ENCODE peak calls at places on chromosomes 3 and 15, in five cellular contexts. B, I, H, Y and R are unnamed samples.

GRCh38 chr15:26087395-26087794 is 224.3 kb upstream of the ATP10A start:
- DNase-seq in B (no peak), I (no peak), H (no peak), Y (no peak), R (no peak)

GRCh38 chr3:69359916-69360315 is 26.0 kb downstream of the FRMD4B start:
- DNase-seq in B (no peak), I (no peak), H (no peak), Y (no peak), R (no peak)

GRCh38 chr15:29711531-29711930 is 110.7 kb downstream of the TJP1 start:
- DNase-seq in B (no peak), I (no peak), H (no peak), Y (no peak), R (no peak)

GRCh38 chr15:29127506-29128430 is 141.9 kb downstream of the NSMCE3 start:
- DNase-seq in B (no peak), I (no peak), H (peak), Y (no peak), R (no peak)

GRCh38 chr3:185484296-185484695 is 14.5 kb downstream of the TMEM41A start:
- DNase-seq in B (no peak), I (no peak), H (no peak), Y (no peak), R (no peak)

GRCh38 chr3:16523778-16524177 is 10.3 kb upstream of the RFTN1 start:
- DNase-seq in B (no peak), I (no peak), H (no peak), Y (no peak), R (no peak)

GRCh38 chr3:11367116-11367781 is 95.1 kb downstream of the ATG7 start:
- DNase-seq in B (no peak), I (peak), H (no peak), Y (no peak), R (no peak)

GRCh38 chr3:14410106-14410500 is 7.7 kb downstream of the SLC6A6 start:
- DNase-seq in B (no peak), I (no peak), H (no peak), Y (no peak), R (no peak)

GRCh38 chr3:186823391-186823790 is 17.1 kb upstream of the RFC4 start:
- DNase-seq in B (no peak), I (no peak), H (no peak), Y (no peak), R (no peak)

GRCh38 chr3:46821553-46821952 is 41.7 kb downstream of the MYL3 start:
- DNase-seq in B (no peak), I (no peak), H (no peak), Y (no peak), R (no peak)

GRCh38 chr3:58353722-58354553 is 21.2 kb downstream of the PXK start:
- DNase-seq in B (no peak), I (no peak), H (no peak), Y (no peak), R (no peak)

GRCh38 chr15:74790080-74790916 is 8.4 kb downstream of the CSK start:
- DNase-seq in B (no peak), I (no peak), H (no peak), Y (no peak), R (no peak)

GRCh38 chr15:29612701-29613100 is 209.6 kb downstream of the TJP1 start:
- DNase-seq in B (no peak), I (no peak), H (no peak), Y (no peak), R (no peak)

GRCh38 chr3:14297784-14298236 is 104.6 kb upstream of the SLC6A6 start:
- DNase-seq in B (no peak), I (no peak), H (no peak), Y (no peak), R (no peak)

GRCh38 chr15:25177955-25178801 is 223.4 kb downstream of the SNRPN start:
- DNase-seq in B (no peak), I (no peak), H (peak), Y (peak), R (no peak)

GRCh38 chr3:26647078-26647477 is 24.5 kb downstream of the LRRC3B start:
- DNase-seq in B (no peak), I (no peak), H (no peak), Y (no peak), R (no peak)